ENCODE peak calls at places on chromosomes 7 and 10, in six cellular contexts. I, F, M, L, A and T are unnamed samples.
A peak's percentile ranks its signal among the peaks of the same experiment; 100 is the strongest.

GRCh38 chr10:22365644-22366565 is 20.6 kb downstream of the SPAG6 start:
- DNase-seq in I (no peak), F (no peak), M (no peak), L (no peak), A (no peak), T (no peak)

GRCh38 chr10:128063736-128064614 is 62.2 kb downstream of the MKI67 start:
- DNase-seq in I (no peak), F (no peak), M (no peak), L (no peak), A (no peak), T (no peak)

GRCh38 chr7:520503-521161 is 986 bp upstream of the PDGFA start:
- DNase-seq in I (no peak), F (no peak), M (peak; percentile 35), L (no peak), A (no peak), T (no peak)

GRCh38 chr7:95777266-95777665 is 4.9 kb downstream of the DYNC1I1 start:
- DNase-seq in I (no peak), F (no peak), M (no peak), L (no peak), A (no peak), T (no peak)

GRCh38 chr7:74400420-74401136 is 53.1 kb upstream of the GTF2IRD1 start:
- DNase-seq in I (no peak), F (no peak), M (no peak), L (no peak), A (no peak), T (no peak)

GRCh38 chr10:92567952-92568600 is 5.8 kb downstream of the IDE start:
- DNase-seq in I (no peak), F (no peak), M (peak; percentile 78), L (no peak), A (no peak), T (no peak)

GRCh38 chr7:149317986-149318672 is 56.1 kb downstream of the ZNF783 start:
- DNase-seq in I (no peak), F (no peak), M (no peak), L (no peak), A (no peak), T (no peak)

GRCh38 chr10:122165914-122166313 is 105.2 kb upstream of the BTBD16 start:
- DNase-seq in I (no peak), F (no peak), M (no peak), L (peak; percentile 64), A (no peak), T (no peak)

GRCh38 chr10:21078410-21079329 is 181.6 kb upstream of the NEBL start:
- DNase-seq in I (no peak), F (no peak), M (peak; percentile 87), L (peak; percentile 40), A (peak; percentile 6), T (no peak)

GRCh38 chr7:27103489-27104226 is 1.2 kb upstream of the HOXA2 start:
- DNase-seq in I (no peak), F (no peak), M (no peak), L (no peak), A (no peak), T (no peak)

GRCh38 chr10:19904202-19904661 is 88.0 kb downstream of the PLXDC2 start:
- DNase-seq in I (no peak), F (no peak), M (peak; percentile 27), L (peak; percentile 36), A (no peak), T (no peak)

GRCh38 chr7:98372993-98373392 is 27.9 kb downstream of the BAIAP2L1 start:
- DNase-seq in I (no peak), F (no peak), M (peak; percentile 30), L (no peak), A (no peak), T (no peak)

GRCh38 chr7:41472427-41473125 is 230.3 kb downstream of the INHBA start:
- DNase-seq in I (no peak), F (no peak), M (no peak), L (no peak), A (no peak), T (no peak)

GRCh38 chr7:47514818-47515217 is 67.1 kb downstream of the TNS3 start:
- DNase-seq in I (no peak), F (no peak), M (no peak), L (no peak), A (no peak), T (no peak)

GRCh38 chr10:80457554-80458262 is 3.6 kb downstream of the TSPAN14 start:
- DNase-seq in I (no peak), F (no peak), M (no peak), L (peak; percentile 17), A (no peak), T (no peak)

GRCh38 chr7:96901822-96902412 is 103.4 kb upstream of the DLX6 start:
- DNase-seq in I (no peak), F (no peak), M (no peak), L (no peak), A (no peak), T (no peak)

GRCh38 chr10:126097558-126098215 is 201.3 kb downstream of the FANK1 start:
- DNase-seq in I (no peak), F (no peak), M (no peak), L (no peak), A (no peak), T (no peak)

GRCh38 chr10:46523119-46523880 is 33.2 kb downstream of the GPRIN2 start:
- DNase-seq in I (no peak), F (no peak), M (peak; percentile 50), L (no peak), A (no peak), T (no peak)

GRCh38 chr10:13078912-13079775 is 20.8 kb upstream of the OPTN start:
- DNase-seq in I (no peak), F (no peak), M (no peak), L (no peak), A (no peak), T (no peak)

GRCh38 chr10:23793577-23793976 is 354.7 kb downstream of the OTUD1 start:
- DNase-seq in I (no peak), F (no peak), M (no peak), L (no peak), A (no peak), T (no peak)

GRCh38 chr10:125840955-125841354 is 17.6 kb downstream of the BCCIP start:
- DNase-seq in I (no peak), F (no peak), M (peak; percentile 17), L (no peak), A (no peak), T (no peak)

GRCh38 chr7:10156972-10157371 is 816.7 kb upstream of the PHF14 start:
- DNase-seq in I (no peak), F (no peak), M (peak; percentile 52), L (no peak), A (no peak), T (no peak)

GRCh38 chr7:140348161-140348849 is 50.0 kb downstream of the SLC37A3 start:
- DNase-seq in I (no peak), F (no peak), M (peak; percentile 25), L (no peak), A (no peak), T (no peak)

GRCh38 chr10:132444877-132445351 is 47.9 kb downstream of the PWWP2B start:
- DNase-seq in I (no peak), F (no peak), M (no peak), L (peak; percentile 63), A (no peak), T (no peak)

GRCh38 chr7:21911341-21911875 is 34.3 kb downstream of the CDCA7L start:
- DNase-seq in I (no peak), F (no peak), M (no peak), L (no peak), A (no peak), T (no peak)

GRCh38 chr10:44983895-44984278 is 5.3 kb upstream of the DEPP1 start:
- DNase-seq in I (no peak), F (no peak), M (no peak), L (no peak), A (no peak), T (no peak)

GRCh38 chr10:88389456-88389855 is 193.7 kb downstream of the RNLS start:
- DNase-seq in I (no peak), F (no peak), M (peak; percentile 82), L (peak; percentile 7), A (no peak), T (no peak)

GRCh38 chr10:112314822-112315474 is 31.7 kb downstream of the TECTB start:
- DNase-seq in I (peak; percentile 62), F (peak; percentile 70), M (peak; percentile 83), L (peak; percentile 69), A (peak; percentile 54), T (no peak)

GRCh38 chr7:78326870-78327269 is 528.3 kb downstream of the PHTF2 start:
- DNase-seq in I (no peak), F (no peak), M (no peak), L (no peak), A (no peak), T (peak; percentile 8)